ENCODE peak calls at places on chromosome 3, in seven cellular contexts. J, C, Z, Y, Q, R and D are unnamed samples.

GRCh38 chr3:16667633-16668032 is 62.4 kb upstream of the DAZL start:
- DNase-seq in J (no peak), R (no peak), Z (no peak), Q (no peak), C (no peak), Y (no peak), D (no peak)

GRCh38 chr3:33377931-33378330 is 62.3 kb downstream of the UBP1 start:
- DNase-seq in Z (no peak), C (no peak), Y (peak), R (no peak), Q (peak), J (no peak), D (peak)

GRCh38 chr3:77038928-77039605 is 832 bp upstream of the ROBO2 start:
- DNase-seq in Q (peak), C (no peak), R (peak), J (peak), Z (no peak), Y (peak), D (peak)

GRCh38 chr3:73614385-73614784 is 10.4 kb downstream of the PDZRN3 start:
- DNase-seq in Y (peak), C (no peak), R (no peak), J (no peak), Q (peak), Z (no peak), D (peak)

GRCh38 chr3:24401811-24402185 is 92.9 kb downstream of the THRB start:
- DNase-seq in C (no peak), J (no peak), Y (no peak), Z (no peak), Q (no peak), R (no peak), D (no peak)

GRCh38 chr3:189569473-189569872 is 61.7 kb upstream of the TP63 start:
- DNase-seq in Y (no peak), C (no peak), J (no peak), Z (no peak), R (no peak), Q (no peak), D (no peak)

GRCh38 chr3:71066356-71066755 is 517.2 kb downstream of the FOXP1 start:
- DNase-seq in J (no peak), Y (no peak), Z (no peak), R (no peak), C (no peak), Q (no peak), D (no peak)

GRCh38 chr3:175457301-175457700 is 598.2 kb downstream of the NAALADL2 start:
- DNase-seq in Z (no peak), Y (no peak), J (no peak), C (no peak), Q (no peak), R (no peak), D (no peak)

GRCh38 chr3:128998532-128998931 is 2.6 kb upstream of the EFCC1 start:
- DNase-seq in J (no peak), Z (no peak), Y (no peak), Q (no peak), C (no peak), R (no peak), D (no peak)

GRCh38 chr3:120440001-120440703 is 10.6 kb downstream of the FSTL1 start:
- DNase-seq in C (no peak), R (no peak), Y (no peak), Z (no peak), Q (peak), J (no peak), D (no peak)

GRCh38 chr3:127483902-127484591 is 106.5 kb downstream of the TPRA1 start:
- DNase-seq in C (no peak), J (no peak), Z (no peak), R (no peak), Y (no peak), Q (peak), D (no peak)

GRCh38 chr3:31753050-31753425 is 220.3 kb downstream of the STT3B start:
- DNase-seq in Z (no peak), J (no peak), Y (no peak), Q (no peak), C (no peak), R (no peak), D (no peak)

GRCh38 chr3:56976666-56977560 is 83.6 kb upstream of the SPATA12 start:
- DNase-seq in Q (peak), C (peak), Y (peak), J (no peak), R (peak), Z (no peak), D (peak)

GRCh38 chr3:158094917-158095301 is 11.3 kb downstream of the SHOX2 start:
- DNase-seq in R (no peak), J (no peak), Q (no peak), Y (no peak), C (no peak), Z (no peak), D (no peak)

GRCh38 chr3:187165144-187165543 is 25.8 kb upstream of the RPL39L start:
- DNase-seq in R (no peak), C (peak), Z (no peak), Y (peak), Q (peak), J (peak), D (peak)

GRCh38 chr3:65052101-65052500 is 364.3 kb upstream of the ADAMTS9 start:
- DNase-seq in R (no peak), Q (peak), J (no peak), Y (no peak), Z (no peak), C (no peak), D (peak)

GRCh38 chr3:48820626-48821324 is 26.9 kb downstream of the PRKAR2A start:
- DNase-seq in J (no peak), Z (no peak), Y (peak), C (no peak), R (no peak), Q (peak), D (peak)

GRCh38 chr3:129033619-129034321 is 26.8 kb upstream of the GP9 start:
- DNase-seq in Q (no peak), R (no peak), J (no peak), Y (no peak), Z (no peak), C (no peak), D (no peak)

GRCh38 chr3:8603115-8603710 is 41.4 kb downstream of the SSUH2 start:
- DNase-seq in R (no peak), J (no peak), Y (no peak), Z (no peak), Q (no peak), C (peak), D (no peak)

GRCh38 chr3:23761440-23761896 is 44.3 kb upstream of the UBE2E1 start:
- DNase-seq in J (peak), R (no peak), C (no peak), Q (peak), Y (no peak), Z (no peak), D (peak)

GRCh38 chr3:32315441-32315840 is 76.2 kb upstream of the CMTM7 start:
- DNase-seq in Y (no peak), J (no peak), Q (no peak), C (no peak), R (no peak), Z (no peak), D (no peak)

GRCh38 chr3:25592510-25592968 is 72.2 kb downstream of the TOP2B start:
- DNase-seq in R (no peak), Y (peak), C (no peak), Z (no peak), Q (peak), J (no peak), D (peak)

GRCh38 chr3:120448707-120449650 is 1.8 kb downstream of the FSTL1 start:
- DNase-seq in Z (no peak), J (no peak), C (no peak), Y (peak), R (no peak), Q (peak), D (peak)

GRCh38 chr3:82587174-82587573 is 825.7 kb upstream of the GBE1 start:
- DNase-seq in J (no peak), Y (no peak), R (no peak), C (no peak), Z (no peak), Q (no peak), D (no peak)

GRCh38 chr3:139597947-139598346 is 58.4 kb upstream of the RBP1 start:
- DNase-seq in J (no peak), C (no peak), R (no peak), Y (no peak), Q (no peak), Z (no peak), D (no peak)

GRCh38 chr3:17175187-17175839 is 290.6 kb downstream of the PLCL2 start:
- DNase-seq in R (no peak), Z (no peak), J (no peak), Q (peak), Y (peak), C (no peak), D (peak)

GRCh38 chr3:140204271-140204984 is 269.4 kb downstream of the CLSTN2 start:
- DNase-seq in Q (no peak), Z (no peak), J (peak), R (no peak), Y (no peak), C (no peak), D (no peak)

GRCh38 chr3:53231532-53232511 is 24.0 kb downstream of the TKT start:
- DNase-seq in Q (no peak), J (no peak), Y (no peak), R (no peak), C (no peak), Z (no peak), D (no peak)

GRCh38 chr3:42057561-42058211 is 33.5 kb upstream of the TRAK1 start:
- DNase-seq in C (no peak), J (no peak), Y (no peak), Q (no peak), Z (no peak), R (no peak), D (no peak)

GRCh38 chr3:129502641-129503386 is 25.6 kb upstream of the RHO start:
- DNase-seq in Q (no peak), R (no peak), Y (no peak), J (no peak), C (peak), Z (no peak), D (no peak)

GRCh38 chr3:182683335-182684257 is 109.7 kb upstream of the ATP11B start:
- DNase-seq in Z (peak), Y (peak), J (peak), C (peak), Q (peak), R (peak), D (peak)

GRCh38 chr3:35562141-35562540 is 77.2 kb upstream of the ARPP21 start:
- DNase-seq in C (no peak), Z (no peak), R (no peak), Q (no peak), J (no peak), Y (no peak), D (no peak)

GRCh38 chr3:171059978-171060377 is 33.5 kb upstream of the SLC2A2 start:
- DNase-seq in J (no peak), C (no peak), Q (no peak), Y (no peak), R (no peak), Z (no peak), D (no peak)

GRCh38 chr3:197222816-197223419 is 75.5 kb downstream of the DLG1 start:
- DNase-seq in Q (no peak), Z (no peak), J (no peak), R (no peak), Y (no peak), C (no peak), D (no peak)

GRCh38 chr3:52121459-52121795 is 32.8 kb downstream of the POC1A start:
- DNase-seq in C (no peak), Y (no peak), Z (no peak), Q (peak), R (no peak), J (no peak), D (no peak)

GRCh38 chr3:55487376-55488241 is 503 bp upstream of the WNT5A start:
- DNase-seq in Y (peak), C (no peak), Q (peak), Z (no peak), J (peak), R (no peak), D (peak)

GRCh38 chr3:125715651-125716050 is 120.4 kb upstream of the OSBPL11 start:
- DNase-seq in J (no peak), Z (no peak), Q (no peak), C (no peak), Y (no peak), R (no peak), D (no peak)

GRCh38 chr3:134453631-134454030 is 32.2 kb downstream of the ANAPC13 start:
- DNase-seq in R (no peak), Q (peak), C (no peak), Z (no peak), J (peak), Y (no peak), D (no peak)